ENCODE peak calls at places on chromosomes 12 and 14, in four cellular contexts. B is K562, U is HCT116, N is HepG2. M is an unnamed sample.

GRCh38 chr12:59595097-59595496 is 732 bp upstream of the SLC16A7 start:
- DNase-seq in B (no peak), U (no peak), N (no peak), M (no peak)

GRCh38 chr12:103877934-103878510 is 37.0 kb upstream of the NT5DC3 start:
- DNase-seq in B (peak; percentile 72), U (peak; percentile 64), N (peak; percentile 64), M (no peak)

GRCh38 chr12:65574867-65575266 is 249.4 kb upstream of the HMGA2 start:
- DNase-seq in B (no peak), U (no peak), N (no peak), M (no peak)

GRCh38 chr14:99619873-99620834 is 16.1 kb upstream of the CCDC85C start:
- DNase-seq in B (no peak), U (no peak), N (no peak), M (no peak)

GRCh38 chr14:96095581-96096476 is 56.7 kb downstream of the C14orf132 start:
- DNase-seq in B (no peak), U (no peak), N (peak; percentile 55), M (no peak)

GRCh38 chr14:77825895-77826519 is 26.1 kb downstream of the ADCK1 start:
- DNase-seq in B (peak; percentile 71), U (no peak), N (no peak), M (no peak)

GRCh38 chr14:77139540-77140342 is 1.9 kb downstream of the ZDHHC22 start:
- DNase-seq in B (peak; percentile 66), U (peak; percentile 27), N (peak; percentile 29), M (no peak)

GRCh38 chr12:129827102-129827873 is 76.5 kb downstream of the TMEM132D start:
- DNase-seq in B (no peak), U (no peak), N (no peak), M (no peak)

GRCh38 chr12:29159690-29160089 is 10.6 kb downstream of the FAR2 start:
- DNase-seq in B (no peak), U (no peak), N (no peak), M (no peak)

GRCh38 chr14:73239463-73240241 is 2.3 kb downstream of the PAPLN start:
- DNase-seq in B (no peak), U (no peak), N (no peak), M (no peak)

GRCh38 chr14:92890830-92891598 is 31.9 kb upstream of the CHGA start:
- DNase-seq in B (no peak), U (no peak), N (no peak), M (no peak)

GRCh38 chr12:105864916-105865315 is 273.8 kb downstream of the NUAK1 start:
- DNase-seq in B (no peak), U (no peak), N (no peak), M (no peak)

GRCh38 chr12:76158518-76159321 is 74.2 kb upstream of the NAP1L1 start:
- DNase-seq in B (peak; percentile 76), U (peak; percentile 34), N (peak; percentile 53), M (peak; percentile 56)

GRCh38 chr14:76977793-76978730 is 50.4 kb downstream of the IRF2BPL start:
- DNase-seq in B (peak; percentile 63), U (no peak), N (peak; percentile 52), M (no peak)

GRCh38 chr12:122187466-122187865 is 4.5 kb downstream of the LRRC43 start:
- DNase-seq in B (peak; percentile 5), U (no peak), N (no peak), M (no peak)

GRCh38 chr14:64266206-64266605 is 28.0 kb downstream of the ESR2 start:
- DNase-seq in B (peak; percentile 9), U (no peak), N (no peak), M (no peak)

GRCh38 chr12:94590428-94590827 is 59.9 kb downstream of the TMCC3 start:
- DNase-seq in B (no peak), U (no peak), N (no peak), M (no peak)

GRCh38 chr12:15731940-15732339 is 57.2 kb downstream of the EPS8 start:
- DNase-seq in B (no peak), U (no peak), N (no peak), M (no peak)

GRCh38 chr12:106369624-106370346 is 12.2 kb downstream of the POLR3B start:
- DNase-seq in B (no peak), U (no peak), N (no peak), M (no peak)

GRCh38 chr12:103505371-103506236 is 9.8 kb upstream of the C12orf42 start:
- DNase-seq in B (no peak), U (no peak), N (no peak), M (no peak)

GRCh38 chr14:23481992-23482813 is 12.7 kb downstream of the NGDN start:
- DNase-seq in B (no peak), U (no peak), N (no peak), M (no peak)

GRCh38 chr12:103075848-103076247 is 118.4 kb downstream of the ASCL1 start:
- DNase-seq in B (no peak), U (no peak), N (no peak), M (no peak)

GRCh38 chr14:21086908-21087293 is 11.6 kb downstream of the ZNF219 start:
- DNase-seq in B (no peak), U (no peak), N (no peak), M (no peak)

GRCh38 chr12:60195483-60195882 is 599.7 kb downstream of the SLC16A7 start:
- DNase-seq in B (no peak), U (no peak), N (no peak), M (no peak)

GRCh38 chr12:32843528-32844095 is 53.0 kb downstream of the PKP2 start:
- DNase-seq in B (no peak), U (no peak), N (no peak), M (no peak)

DNA sequence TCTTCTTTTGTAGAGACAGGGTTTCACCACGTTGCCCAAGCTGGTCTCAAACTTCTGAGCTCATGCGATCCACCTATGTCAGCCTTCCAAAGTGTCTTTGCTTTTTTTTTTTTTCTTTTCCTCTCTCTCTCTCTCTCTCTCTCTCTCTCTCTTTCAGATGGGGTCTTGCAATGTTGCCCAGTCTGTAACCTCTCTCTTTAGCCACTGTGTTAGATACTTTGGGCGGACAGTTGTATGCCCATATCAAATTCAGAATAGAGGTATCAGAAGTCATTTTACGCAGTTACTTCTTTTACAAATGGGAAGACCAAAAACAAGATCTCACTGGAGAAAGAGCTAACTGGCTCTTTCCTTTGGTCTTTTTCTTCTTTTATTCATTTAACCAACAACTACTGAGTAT is 6.7 kb downstream of the HEBP1 start:
- DNase-seq in B (no peak), U (no peak), N (no peak), M (no peak)
- TF ChIP-seq TCF7L2 in B (no peak), U (no peak), N (no peak), M (no peak)

DNA sequence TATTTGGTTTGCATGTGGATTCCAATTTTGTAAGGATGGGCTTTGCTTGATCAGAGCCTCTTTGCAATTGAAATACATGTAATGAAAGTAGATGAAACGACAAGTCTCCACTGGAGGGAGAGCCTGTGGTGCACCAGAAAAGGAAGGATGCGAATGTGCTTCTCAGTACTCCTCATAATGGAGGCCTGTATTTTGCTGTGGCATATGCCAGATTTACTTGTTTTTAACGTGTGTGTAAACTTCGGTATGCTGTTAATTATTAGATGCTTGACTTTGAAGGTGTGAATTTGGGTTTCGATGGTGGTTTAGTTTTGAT is 2.8 kb downstream of the DYRK2 start:
- DNase-seq in B (no peak), U (no peak), N (peak; percentile 4), M (no peak)
- TF ChIP-seq CTCF in B (no peak), U (no peak), N (no peak), M (peak; percentile 22)

DNA sequence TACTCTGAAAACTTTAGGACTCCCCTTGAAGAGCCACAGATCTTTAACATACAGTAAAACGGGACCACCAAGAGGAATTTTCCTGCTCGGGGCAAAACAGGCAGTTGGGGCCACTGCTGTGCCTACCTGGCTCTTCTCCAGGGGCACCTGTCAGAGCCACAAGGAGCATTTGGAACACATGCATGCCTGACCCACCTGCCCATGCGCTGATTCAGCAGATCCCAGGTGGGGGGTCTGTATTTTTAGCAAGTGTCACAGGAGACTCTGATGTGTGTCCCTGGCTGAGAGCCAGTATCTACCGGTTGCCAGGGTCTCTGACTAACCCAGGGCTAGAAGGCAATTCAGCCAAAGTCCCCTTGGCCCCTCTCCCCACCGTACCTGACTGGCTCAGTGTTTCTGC is 6.5 kb downstream of the CTDSP2 start:
- DNase-seq in B (no peak), U (no peak), N (no peak), M (no peak)
- TF ChIP-seq TCF7L2 in B (no peak), U (no peak), N (no peak), M (no peak)

DNA sequence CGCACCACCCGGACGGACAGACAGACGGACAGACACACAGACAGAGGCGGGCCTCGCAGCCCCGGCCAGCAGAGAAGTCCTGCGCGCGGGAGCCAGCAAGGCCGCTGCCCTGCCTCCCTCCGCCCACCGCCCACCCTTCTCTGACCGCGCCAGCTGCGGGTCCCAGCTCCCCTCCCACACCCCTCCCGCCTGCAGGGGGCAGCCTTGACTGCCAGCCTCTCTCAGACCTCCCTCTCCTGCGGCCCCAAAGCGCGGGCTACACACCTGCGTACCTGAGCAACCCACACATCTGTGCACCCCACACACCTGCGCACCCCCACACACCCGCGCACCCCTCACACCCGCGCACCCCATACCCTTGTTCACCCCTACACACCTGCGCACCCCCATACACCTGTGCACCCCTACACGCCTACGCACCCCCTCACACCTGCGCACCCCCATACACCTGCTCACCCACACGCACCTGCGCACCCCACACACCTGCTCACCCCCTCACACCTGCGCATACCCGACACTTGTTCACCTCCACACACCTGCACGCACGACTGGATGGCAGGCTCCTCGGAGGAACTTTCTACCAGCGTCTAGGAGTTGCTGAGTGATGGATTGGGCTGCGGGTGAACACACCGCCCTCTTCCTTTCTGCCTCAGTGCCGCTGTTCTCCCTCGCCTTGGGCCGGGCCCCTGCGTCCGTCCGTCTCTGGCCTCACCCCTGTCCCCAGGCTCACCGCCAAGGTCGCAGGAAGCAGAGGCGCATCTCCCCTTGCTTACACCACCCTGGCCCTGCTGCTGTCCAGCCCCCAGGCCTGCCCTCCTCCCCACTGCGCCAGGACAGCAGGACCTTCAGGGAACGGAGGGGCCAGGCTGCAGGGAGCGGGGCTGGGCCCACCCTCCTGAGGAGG is 20.8 kb upstream of the TMEM106C start:
- DNase-seq in B (peak; percentile 49), U (no peak), N (peak; percentile 6), M (no peak)
- TF ChIP-seq CTCF in B (peak; percentile 10), U (no peak), N (peak; percentile 71), M (no peak)